ENCODE peak calls at places on chromosomes 11 and 22, in five cellular contexts. One of them, this sample, is unnamed.

GRCh38 chr11:86949995-86950993 is 4.9 kb downstream of the FZD4 start:
- ATAC-seq in upper lobe of left lung: no peak
- ATAC-seq in RWPE2: no peak
- ATAC-seq in psoas muscle: no peak
- ATAC-seq in HepG2: no peak
- ATAC-seq in this sample: no peak

GRCh38 chr22:17910561-17911311 is 113.6 kb downstream of the MICAL3 start:
- ATAC-seq in upper lobe of left lung: peak
- ATAC-seq in RWPE2: peak
- ATAC-seq in psoas muscle: peak
- ATAC-seq in HepG2: peak
- ATAC-seq in this sample: peak

GRCh38 chr22:32685527-32685926 is 116.0 kb upstream of the TIMP3 start:
- ATAC-seq in upper lobe of left lung: no peak
- ATAC-seq in RWPE2: no peak
- ATAC-seq in psoas muscle: no peak
- ATAC-seq in HepG2: no peak
- ATAC-seq in this sample: no peak

GRCh38 chr11:116072776-116073175 is 568.6 kb upstream of the CADM1 start:
- ATAC-seq in upper lobe of left lung: no peak
- ATAC-seq in RWPE2: no peak
- ATAC-seq in psoas muscle: no peak
- ATAC-seq in HepG2: peak
- ATAC-seq in this sample: no peak

GRCh38 chr11:131985769-131986393 is 615.5 kb downstream of the NTM start:
- ATAC-seq in upper lobe of left lung: peak
- ATAC-seq in RWPE2: no peak
- ATAC-seq in psoas muscle: no peak
- ATAC-seq in HepG2: no peak
- ATAC-seq in this sample: peak

GRCh38 chr11:3609416-3610265 is 32.2 kb downstream of the ART5 start:
- ATAC-seq in upper lobe of left lung: peak
- ATAC-seq in RWPE2: peak
- ATAC-seq in psoas muscle: no peak
- ATAC-seq in HepG2: peak
- ATAC-seq in this sample: peak

GRCh38 chr22:21646608-21647590 is 4.8 kb downstream of the SDF2L1 start:
- ATAC-seq in upper lobe of left lung: peak
- ATAC-seq in RWPE2: peak
- ATAC-seq in psoas muscle: peak
- ATAC-seq in HepG2: peak
- ATAC-seq in this sample: no peak

GRCh38 chr11:62999156-62999555 is 14.4 kb upstream of the SLC22A6 start:
- ATAC-seq in upper lobe of left lung: no peak
- ATAC-seq in RWPE2: no peak
- ATAC-seq in psoas muscle: no peak
- ATAC-seq in HepG2: no peak
- ATAC-seq in this sample: no peak

GRCh38 chr11:38718049-38718448 is 2120.0 kb upstream of the RAG2 start:
- ATAC-seq in upper lobe of left lung: no peak
- ATAC-seq in RWPE2: peak
- ATAC-seq in psoas muscle: no peak
- ATAC-seq in HepG2: no peak
- ATAC-seq in this sample: no peak

GRCh38 chr11:116466231-116466630 is 306.6 kb downstream of the BUD13 start:
- ATAC-seq in upper lobe of left lung: no peak
- ATAC-seq in RWPE2: no peak
- ATAC-seq in psoas muscle: no peak
- ATAC-seq in HepG2: no peak
- ATAC-seq in this sample: no peak

GRCh38 chr22:22748297-22748743 is 103.9 kb downstream of the GGTLC2 start:
- ATAC-seq in upper lobe of left lung: peak
- ATAC-seq in RWPE2: peak
- ATAC-seq in psoas muscle: peak
- ATAC-seq in HepG2: peak
- ATAC-seq in this sample: peak

GRCh38 chr22:48204296-48204695 is 1441.8 kb downstream of the TBC1D22A start:
- ATAC-seq in upper lobe of left lung: no peak
- ATAC-seq in RWPE2: peak
- ATAC-seq in psoas muscle: no peak
- ATAC-seq in HepG2: no peak
- ATAC-seq in this sample: no peak

GRCh38 chr11:41133023-41133422 is 326.4 kb downstream of the LRRC4C start:
- ATAC-seq in upper lobe of left lung: no peak
- ATAC-seq in RWPE2: no peak
- ATAC-seq in psoas muscle: no peak
- ATAC-seq in HepG2: peak
- ATAC-seq in this sample: no peak

GRCh38 chr11:61905067-61905696 is 12.2 kb downstream of the RAB3IL1 start:
- ATAC-seq in upper lobe of left lung: no peak
- ATAC-seq in RWPE2: no peak
- ATAC-seq in psoas muscle: no peak
- ATAC-seq in HepG2: peak
- ATAC-seq in this sample: no peak

GRCh38 chr11:14886509-14886908 is 5.5 kb downstream of the CYP2R1 start:
- ATAC-seq in upper lobe of left lung: no peak
- ATAC-seq in RWPE2: no peak
- ATAC-seq in psoas muscle: no peak
- ATAC-seq in HepG2: peak
- ATAC-seq in this sample: no peak

GRCh38 chr11:60515144-60515855 is at the start of gene MS4A13:
- ATAC-seq in upper lobe of left lung: no peak
- ATAC-seq in RWPE2: no peak
- ATAC-seq in psoas muscle: no peak
- ATAC-seq in HepG2: no peak
- ATAC-seq in this sample: no peak
- H3K4me3 ChIP-seq in upper lobe of left lung: no peak
- H3K4me3 ChIP-seq in RWPE2: no peak
- H3K4me3 ChIP-seq in psoas muscle: no peak
- H3K4me3 ChIP-seq in HepG2: no peak
- H3K4me3 ChIP-seq in this sample: no peak

GRCh38 chr11:36376888-36377758 is 81.0 kb downstream of the PRR5L start:
- ATAC-seq in upper lobe of left lung: peak
- ATAC-seq in RWPE2: peak
- ATAC-seq in psoas muscle: peak
- ATAC-seq in HepG2: peak
- ATAC-seq in this sample: peak
- H3K27ac ChIP-seq in upper lobe of left lung: peak
- H3K27ac ChIP-seq in RWPE2: peak
- H3K27ac ChIP-seq in psoas muscle: no peak
- H3K27ac ChIP-seq in HepG2: no peak
- H3K27ac ChIP-seq in this sample: peak

GRCh38 chr11:35143509-35144102 is 4.6 kb downstream of the CD44 start:
- ATAC-seq in upper lobe of left lung: no peak
- ATAC-seq in RWPE2: peak
- ATAC-seq in psoas muscle: no peak
- ATAC-seq in HepG2: no peak
- ATAC-seq in this sample: no peak

GRCh38 chr11:35141034-35141433 is 2.1 kb downstream of the CD44 start:
- ATAC-seq in upper lobe of left lung: no peak
- ATAC-seq in RWPE2: no peak
- ATAC-seq in psoas muscle: no peak
- ATAC-seq in HepG2: no peak
- ATAC-seq in this sample: no peak

GRCh38 chr11:35142481-35143207 is 3.7 kb downstream of the CD44 start:
- ATAC-seq in upper lobe of left lung: no peak
- ATAC-seq in RWPE2: peak
- ATAC-seq in psoas muscle: no peak
- ATAC-seq in HepG2: no peak
- ATAC-seq in this sample: no peak

GRCh38 chr11:35139883-35140282 is 912 bp downstream of the CD44 start:
- ATAC-seq in upper lobe of left lung: peak
- ATAC-seq in RWPE2: peak
- ATAC-seq in psoas muscle: peak
- ATAC-seq in HepG2: no peak
- ATAC-seq in this sample: peak

DNA sequence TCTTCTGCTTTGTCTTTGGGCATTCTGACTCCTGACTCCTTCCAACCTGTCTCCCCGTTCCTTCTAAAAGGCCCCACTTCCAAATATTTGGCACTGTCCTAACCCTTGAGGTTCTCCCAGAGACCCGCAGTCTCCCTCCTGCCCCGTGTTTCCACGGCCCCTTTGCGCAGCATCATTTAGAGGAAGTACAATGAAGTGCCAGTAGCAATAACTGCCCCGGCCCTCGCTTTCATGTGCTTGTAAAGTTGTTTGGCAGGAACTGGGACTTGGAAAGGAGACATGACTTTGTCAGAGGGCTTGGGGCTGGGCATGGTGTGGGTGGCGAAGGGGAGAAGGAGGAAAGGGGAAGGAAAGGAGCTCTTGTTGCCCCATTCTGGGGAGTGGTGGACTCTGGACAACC is 2.6 kb downstream of the CD44 start:
- ATAC-seq in upper lobe of left lung: peak
- ATAC-seq in RWPE2: no peak
- ATAC-seq in psoas muscle: no peak
- ATAC-seq in HepG2: no peak
- ATAC-seq in this sample: no peak
- TF ChIP-seq CTCF in upper lobe of left lung: no peak
- TF ChIP-seq CTCF in RWPE2: no peak
- TF ChIP-seq CTCF in psoas muscle: no peak
- TF ChIP-seq CTCF in HepG2: no peak
- TF ChIP-seq CTCF in this sample: no peak

GRCh38 chr11:59135648-59136461 is 6.8 kb upstream of the FAM111A start:
- ATAC-seq in upper lobe of left lung: peak
- ATAC-seq in RWPE2: peak
- ATAC-seq in psoas muscle: peak
- ATAC-seq in HepG2: peak
- ATAC-seq in this sample: peak
- H3K4me3 ChIP-seq in upper lobe of left lung: no peak
- H3K4me3 ChIP-seq in RWPE2: no peak
- H3K4me3 ChIP-seq in psoas muscle: peak
- H3K4me3 ChIP-seq in HepG2: peak
- H3K4me3 ChIP-seq in this sample: no peak

DNA sequence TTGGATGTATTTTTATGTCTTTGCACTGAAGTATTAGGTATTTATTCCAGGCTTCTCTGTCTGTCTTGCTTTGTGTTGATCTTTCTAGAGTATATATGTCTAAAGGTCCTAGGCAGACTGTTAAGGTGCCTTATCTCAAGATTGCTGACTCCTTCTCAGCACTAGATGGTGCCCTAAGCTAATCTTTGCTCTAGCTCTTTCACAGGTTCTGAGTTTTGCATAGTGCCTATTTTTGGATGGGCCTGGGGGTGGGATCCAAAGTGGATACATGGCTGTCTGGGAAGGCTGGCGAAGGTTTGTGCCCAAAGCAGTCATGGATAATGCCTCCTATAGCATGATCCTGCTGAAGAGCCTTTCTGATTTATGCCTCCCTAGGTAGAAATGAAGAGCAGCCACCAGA is 154.9 kb downstream of the TRPC6 start:
- ATAC-seq in upper lobe of left lung: peak
- ATAC-seq in RWPE2: peak
- ATAC-seq in psoas muscle: no peak
- ATAC-seq in HepG2: peak
- ATAC-seq in this sample: no peak
- H3K27ac ChIP-seq in upper lobe of left lung: no peak
- H3K27ac ChIP-seq in RWPE2: no peak
- H3K27ac ChIP-seq in psoas muscle: no peak
- H3K27ac ChIP-seq in HepG2: no peak
- H3K27ac ChIP-seq in this sample: no peak

DNA sequence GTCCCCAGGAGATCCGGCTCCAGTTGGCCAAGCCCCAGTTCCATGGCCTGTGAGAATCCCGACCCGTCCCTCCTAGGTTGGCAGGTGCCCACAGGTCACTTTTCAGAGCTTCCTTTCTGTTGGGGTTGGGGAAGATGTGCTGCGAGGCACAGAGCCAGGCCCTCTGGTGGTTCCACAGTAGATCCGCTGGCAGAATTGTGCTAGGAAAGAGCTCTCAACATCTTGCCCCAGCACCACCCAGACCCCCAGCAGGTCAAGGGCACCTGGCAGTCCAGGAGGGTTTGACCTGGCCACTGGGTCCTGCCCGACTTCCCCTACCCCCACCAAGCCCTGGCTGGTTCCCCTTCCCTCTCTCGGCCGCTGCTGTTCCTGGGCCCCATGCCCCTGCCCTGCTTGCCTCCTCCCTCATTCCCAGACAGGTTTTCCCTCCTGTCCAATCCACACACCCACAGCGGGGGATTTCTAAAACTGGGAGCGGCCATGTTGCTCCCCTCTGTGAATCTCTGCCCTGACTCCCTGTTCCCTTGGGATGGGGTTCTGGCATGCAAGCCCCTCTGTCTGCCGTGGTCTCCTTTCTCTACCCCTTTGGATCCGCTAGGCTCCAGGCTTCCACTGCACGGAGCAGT is 26.2 kb upstream of the GCAT start:
- ATAC-seq in upper lobe of left lung: no peak
- ATAC-seq in RWPE2: no peak
- ATAC-seq in psoas muscle: peak
- ATAC-seq in HepG2: peak
- ATAC-seq in this sample: no peak
- TF ChIP-seq CTCF in upper lobe of left lung: no peak
- TF ChIP-seq CTCF in RWPE2: peak
- TF ChIP-seq CTCF in psoas muscle: no peak
- TF ChIP-seq CTCF in HepG2: peak
- TF ChIP-seq CTCF in this sample: no peak